ENCODE peak calls at places on chromosome 3, in four cellular contexts. C is HCT116, S is tibial nerve, I is cardiac muscle cell. H is an unnamed sample.

GRCh38 chr3:24944803-24945202 is 450.2 kb upstream of the THRB start:
- DNase-seq in C (no peak), S (no peak), I (no peak), H (no peak)

GRCh38 chr3:10370429-10370828 is 49.5 kb upstream of the SEC13 start:
- DNase-seq in C (no peak), S (no peak), I (peak; percentile 71), H (no peak)

GRCh38 chr3:53269888-53270880 is 14.4 kb upstream of the TKT start:
- DNase-seq in C (peak; percentile 96), S (peak; percentile 84), I (peak; percentile 96), H (peak; percentile 82)

GRCh38 chr3:27079427-27080105 is 289.6 kb downstream of the NEK10 start:
- DNase-seq in C (no peak), S (no peak), I (peak; percentile 6), H (no peak)

GRCh38 chr3:150293401-150294001 is 114.6 kb upstream of the TSC22D2 start:
- DNase-seq in C (no peak), S (no peak), I (peak; percentile 64), H (no peak)

GRCh38 chr3:136699271-136699828 is 52.8 kb downstream of the STAG1 start:
- DNase-seq in C (no peak), S (no peak), I (peak; percentile 17), H (no peak)

GRCh38 chr3:37248179-37248578 is 73.8 kb upstream of the LRRFIP2 start:
- DNase-seq in C (no peak), S (no peak), I (no peak), H (no peak)

GRCh38 chr3:169091196-169091595 is 572.3 kb downstream of the MECOM start:
- DNase-seq in C (no peak), S (no peak), I (peak; percentile 78), H (no peak)

GRCh38 chr3:25171118-25171912 is 256.7 kb upstream of the RARB start:
- DNase-seq in C (no peak), S (no peak), I (no peak), H (no peak)

GRCh38 chr3:7075120-7075519 is 214.2 kb downstream of the GRM7 start:
- DNase-seq in C (no peak), S (no peak), I (no peak), H (no peak)

GRCh38 chr3:187935623-187936156 is 190.4 kb upstream of the BCL6 start:
- DNase-seq in C (no peak), S (no peak), I (no peak), H (peak; percentile 18)

GRCh38 chr3:42652611-42653302 is 740 bp upstream of the ZBTB47 start:
- DNase-seq in C (peak; percentile 69), S (peak; percentile 57), I (peak; percentile 77), H (peak; percentile 50)

GRCh38 chr3:39147374-39147709 is 6.0 kb downstream of the CSRNP1 start:
- DNase-seq in C (no peak), S (no peak), I (no peak), H (peak; percentile 41)

GRCh38 chr3:57068437-57069089 is 8.1 kb downstream of the SPATA12 start:
- DNase-seq in C (peak; percentile 81), S (peak; percentile 80), I (peak; percentile 83), H (no peak)

GRCh38 chr3:157494581-157495281 is 8.5 kb downstream of the VEPH1 start:
- DNase-seq in C (no peak), S (no peak), I (peak; percentile 54), H (no peak)

GRCh38 chr3:120460217-120460616 is 9.4 kb upstream of the FSTL1 start:
- DNase-seq in C (no peak), S (no peak), I (no peak), H (no peak)

GRCh38 chr3:149356044-149356592 is 21.3 kb downstream of the TM4SF1 start:
- DNase-seq in C (no peak), S (no peak), I (peak; percentile 51), H (no peak)

GRCh38 chr3:141051641-141052569 is 758 bp downstream of the SPSB4 start:
- DNase-seq in C (no peak), S (no peak), I (peak; percentile 32), H (peak; percentile 89)

GRCh38 chr3:105856605-105857004 is 12.2 kb downstream of the CBLB start:
- DNase-seq in C (no peak), S (no peak), I (no peak), H (no peak)
- H3K4me3 ChIP-seq in C (no peak overlapping the region), S (no peak overlapping the region), I (no peak overlapping the region), H (no peak overlapping the region)

GRCh38 chr3:69359916-69360315 is 26.0 kb downstream of the FRMD4B start:
- DNase-seq in C (no peak), S (no peak), I (no peak), H (no peak)

GRCh38 chr3:69368129-69368741 is 17.7 kb downstream of the FRMD4B start:
- DNase-seq in C (no peak), S (no peak), I (peak; percentile 22), H (no peak)

GRCh38 chr3:69360690-69361089 is 25.2 kb downstream of the FRMD4B start:
- DNase-seq in C (no peak), S (no peak), I (no peak), H (no peak)

GRCh38 chr3:69367586-69367985 is 18.3 kb downstream of the FRMD4B start:
- DNase-seq in C (no peak), S (no peak), I (no peak), H (no peak)

GRCh38 chr3:69364354-69364753 is 21.5 kb downstream of the FRMD4B start:
- DNase-seq in C (no peak), S (no peak), I (peak; percentile 26), H (no peak)
- H3K27me3 ChIP-seq in C (peaks cover 21% of the 10 kb centered on the region), S (no peaks in the 10 kb centered on the region), I (no peaks in the 10 kb centered on the region), H (no peaks in the 10 kb centered on the region)

DNA sequence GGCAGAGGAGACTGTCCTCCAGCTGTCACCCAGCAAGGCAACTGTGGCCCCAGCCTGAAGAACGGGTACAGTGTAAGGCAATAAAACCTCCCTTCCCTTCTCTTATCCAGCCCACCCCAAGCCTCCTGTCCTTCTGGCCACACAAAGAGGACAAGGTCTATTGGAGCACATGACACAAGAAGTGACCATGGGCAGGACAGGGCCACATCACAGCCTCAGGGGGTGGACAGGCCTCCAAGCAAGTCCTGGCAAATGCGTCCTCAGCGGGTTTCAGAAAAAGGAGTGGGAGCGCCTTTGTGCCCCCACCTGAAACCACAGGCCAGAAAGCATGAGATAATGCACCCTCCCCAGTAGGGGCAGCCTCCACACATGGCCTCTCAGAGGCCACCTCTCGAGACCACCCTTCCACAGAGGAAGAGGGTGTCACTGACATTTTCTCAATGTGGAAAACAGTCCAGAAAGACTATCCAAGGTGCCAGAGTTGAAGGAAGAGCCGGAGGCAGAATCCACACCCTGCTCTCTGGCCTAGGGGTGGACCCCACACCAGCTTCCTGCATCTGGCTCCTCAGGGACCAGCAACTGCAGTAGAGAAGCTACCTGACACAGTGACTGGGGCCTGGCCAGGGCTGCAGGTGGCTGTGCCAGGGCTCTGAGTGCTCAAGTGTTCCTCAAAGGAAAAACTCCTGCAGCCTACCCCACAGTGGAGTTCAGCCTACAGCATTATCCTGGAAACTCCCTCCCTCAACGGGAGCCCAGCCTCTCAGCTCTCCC is 43.9 kb downstream of the CCDC12 start:
- DNase-seq in C (no peak), S (no peak), I (no peak), H (no peak)
- H3K36me3 ChIP-seq in C (no peaks in the 10 kb centered on the region), S (no peaks in the 10 kb centered on the region), I (no peaks in the 10 kb centered on the region), H (peaks cover 4% of the 10 kb centered on the region)

DNA sequence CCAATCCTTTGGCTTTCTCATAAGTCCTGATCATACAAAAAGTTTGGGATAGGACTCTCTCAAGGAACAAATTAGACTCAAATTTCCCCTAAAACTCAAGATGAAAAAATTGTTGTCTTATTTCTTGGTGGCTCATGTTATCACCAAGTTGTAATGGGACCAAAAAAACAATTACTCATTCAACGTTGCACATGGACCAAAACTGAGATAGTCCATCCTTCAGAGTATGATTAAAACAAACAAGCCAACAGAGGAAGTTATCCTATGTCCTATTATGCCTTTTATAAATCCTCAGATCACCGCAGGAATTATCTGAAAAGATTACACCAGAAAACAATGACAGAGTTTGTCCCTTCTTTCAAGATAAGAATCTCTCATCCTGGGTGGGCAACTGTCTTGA is 90.6 kb downstream of the FOXP1 start:
- DNase-seq in C (no peak), S (no peak), I (no peak), H (no peak)
- H3K4me3 ChIP-seq in C (no peak overlapping the region), S (no peak overlapping the region), I (no peak overlapping the region), H (no peak overlapping the region)

GRCh38 chr3:119294889-119295769 is 946 bp downstream of the ARHGAP31 start:
- DNase-seq in C (no peak), S (peak; percentile 39), I (peak; percentile 56), H (peak; percentile 57)

GRCh38 chr3:119294402-119294888 is 262 bp downstream of the ARHGAP31 start:
- DNase-seq in C (no peak), S (peak; percentile 45), I (no peak), H (peak; percentile 73)

GRCh38 chr3:119296723-119297122 is 2.5 kb downstream of the ARHGAP31 start:
- DNase-seq in C (no peak), S (peak; percentile 3), I (no peak), H (no peak)

GRCh38 chr3:119297169-119297568 is 3.0 kb downstream of the ARHGAP31 start:
- DNase-seq in C (no peak), S (peak; percentile 26), I (peak; percentile 68), H (no peak)

DNA sequence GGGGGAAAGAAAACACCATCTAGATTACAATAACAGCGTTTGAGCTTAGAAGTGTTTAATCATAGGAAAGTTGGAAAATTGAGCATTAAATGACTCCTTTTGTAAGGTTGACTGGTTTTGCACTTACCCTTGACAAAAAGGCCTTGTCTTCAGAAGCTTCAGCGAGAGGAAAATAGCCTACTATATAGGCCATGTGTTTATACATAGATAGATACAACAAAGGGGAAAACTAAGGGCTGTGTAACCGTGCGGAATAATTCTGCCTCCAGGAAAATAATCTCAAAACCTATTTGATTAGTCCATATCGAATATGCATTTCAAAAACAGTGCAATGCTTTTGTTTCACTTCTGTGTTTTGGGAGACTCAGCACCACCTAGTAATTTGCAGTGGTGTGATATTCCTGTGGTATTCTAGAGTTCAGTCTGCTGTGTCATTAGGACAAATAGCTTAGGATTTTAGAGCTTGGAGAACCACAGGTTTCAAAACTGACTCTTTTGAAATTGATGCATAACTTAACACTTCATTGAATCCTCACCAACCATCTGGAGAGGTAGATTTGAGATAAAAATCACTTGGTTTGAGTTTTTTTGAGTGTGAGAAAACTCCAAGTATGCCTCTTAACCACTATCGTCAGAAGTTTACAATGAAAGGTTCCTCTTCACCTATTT is 1.8 kb downstream of the ARHGAP31 start:
- DNase-seq in C (no peak), S (no peak), I (no peak), H (no peak)
- H3K27me3 ChIP-seq in C (no peaks in the 10 kb centered on the region), S (no peaks in the 10 kb centered on the region), I (no peaks in the 10 kb centered on the region), H (peaks cover 8% of the 10 kb centered on the region)

GRCh38 chr3:29475854-29476253 is 195.0 kb downstream of the RBMS3 start:
- DNase-seq in C (no peak), S (no peak), I (no peak), H (peak; percentile 72)
- H3K36me3 ChIP-seq in C (no peaks in the 10 kb centered on the region), S (no peaks in the 10 kb centered on the region), I (no peaks in the 10 kb centered on the region), H (no peaks in the 10 kb centered on the region)